ENCODE peak calls at places on chromosomes 3 and 15, in four cellular contexts. D is ovary, K is cardiac muscle cell, H is thyroid gland. Z is an unnamed sample.
A peak's percentile ranks its signal among the peaks of the same experiment; 100 is the strongest.

GRCh38 chr15:84736375-84736774 is 12.0 kb upstream of the ZNF592 start:
- DNase-seq in D (no peak), K (no peak), H (no peak), Z (no peak)

GRCh38 chr15:40633178-40633577 is 39.1 kb downstream of the KNL1 start:
- DNase-seq in D (no peak), K (peak; percentile 3), H (no peak), Z (no peak)

GRCh38 chr3:133821767-133822638 is 16.4 kb downstream of the SRPRB start:
- DNase-seq in D (peak; percentile 35), K (peak; percentile 70), H (peak; percentile 27), Z (peak; percentile 10)

GRCh38 chr15:61383421-61383820 is 154.3 kb upstream of the RORA start:
- DNase-seq in D (no peak), K (peak; percentile 8), H (no peak), Z (peak; percentile 78)

GRCh38 chr15:70083423-70083822 is 14.3 kb downstream of the TLE3 start:
- DNase-seq in D (no peak), K (no peak), H (no peak), Z (no peak)

GRCh38 chr15:92098869-92099268 is 245.4 kb downstream of the SLCO3A1 start:
- DNase-seq in D (peak; percentile 49), K (peak; percentile 35), H (no peak), Z (no peak)

GRCh38 chr3:4981160-4981687 is 2.0 kb downstream of the BHLHE40 start:
- DNase-seq in D (no peak), K (peak; percentile 43), H (no peak), Z (no peak)

GRCh38 chr3:43996379-43997301 is 245.0 kb upstream of the TOPAZ1 start:
- DNase-seq in D (no peak), K (peak; percentile 29), H (peak; percentile 84), Z (no peak)

GRCh38 chr3:95184038-95184437 is 1121.2 kb downstream of the NSUN3 start:
- DNase-seq in D (peak; percentile 3), K (no peak), H (no peak), Z (no peak)

GRCh38 chr3:191235331-191236314 is 36.6 kb downstream of the OSTN start:
- DNase-seq in D (no peak), K (peak; percentile 30), H (no peak), Z (no peak)

GRCh38 chr3:152056987-152057386 is 183.5 kb downstream of the SUCNR1 start:
- DNase-seq in D (no peak), K (no peak), H (no peak), Z (no peak)

GRCh38 chr3:57173687-57174086 is 8.5 kb upstream of the IL17RD start:
- DNase-seq in D (no peak), K (no peak), H (no peak), Z (no peak)

GRCh38 chr3:34504755-34505154 is 706.3 kb downstream of the PDCD6IP start:
- DNase-seq in D (no peak), K (no peak), H (no peak), Z (no peak)

GRCh38 chr3:125154110-125154509 is 58.4 kb downstream of the SLC12A8 start:
- DNase-seq in D (no peak), K (no peak), H (no peak), Z (no peak)

GRCh38 chr3:129231331-129232119 is 17.9 kb upstream of the COPG1 start:
- DNase-seq in D (no peak), K (no peak), H (no peak), Z (no peak)

GRCh38 chr3:149650828-149651227 is 7.0 kb downstream of the WWTR1 start:
- DNase-seq in D (no peak), K (no peak), H (no peak), Z (no peak)

GRCh38 chr15:98856540-98856907 is 151.1 kb downstream of the PGPEP1L start:
- DNase-seq in D (no peak), K (no peak), H (no peak), Z (peak; percentile 79)

GRCh38 chr3:158718490-158719170 is 13.6 kb downstream of the RARRES1 start:
- DNase-seq in D (no peak), K (peak; percentile 95), H (no peak), Z (peak; percentile 92)

GRCh38 chr3:5032844-5033243 is 53.6 kb downstream of the BHLHE40 start:
- DNase-seq in D (no peak), K (no peak), H (no peak), Z (no peak)

GRCh38 chr15:88878720-88879184 is 16.6 kb downstream of the HAPLN3 start:
- DNase-seq in D (no peak), K (peak; percentile 60), H (peak; percentile 45), Z (no peak)

GRCh38 chr15:41651373-41651772 is 8.8 kb upstream of the MGA start:
- DNase-seq in D (no peak), K (no peak), H (no peak), Z (no peak)

GRCh38 chr3:66997560-66998074 is 490 bp upstream of the KBTBD8 start:
- DNase-seq in D (peak; percentile 18), K (no peak), H (peak; percentile 13), Z (no peak)

GRCh38 chr3:40468018-40468417 is 8.9 kb upstream of the ZNF619 start:
- DNase-seq in D (no peak), K (no peak), H (no peak), Z (no peak)

GRCh38 chr3:126731044-126731443 is 27.0 kb downstream of the CHCHD6 start:
- DNase-seq in D (no peak), K (no peak), H (no peak), Z (no peak)

GRCh38 chr3:195884691-195885035 is 23.7 kb downstream of the TNK2 start:
- DNase-seq in D (no peak), K (no peak), H (no peak), Z (no peak)

GRCh38 chr3:11818033-11818432 is 28.7 kb downstream of the TAMM41 start:
- DNase-seq in D (no peak), K (no peak), H (no peak), Z (no peak)

GRCh38 chr3:10344147-10344943 is 23.4 kb upstream of the SEC13 start:
- DNase-seq in D (peak; percentile 42), K (peak; percentile 64), H (peak; percentile 14), Z (no peak)

GRCh38 chr3:188170461-188171459 is 16.8 kb downstream of the LPP start:
- DNase-seq in D (no peak), K (no peak), H (no peak), Z (no peak)

GRCh38 chr15:68589783-68590710 is 11.3 kb downstream of the CORO2B start:
- DNase-seq in D (peak; percentile 51), K (no peak), H (peak; percentile 85), Z (no peak)

GRCh38 chr3:47324278-47324865 is 41.6 kb downstream of the KLHL18 start:
- DNase-seq in D (peak; percentile 51), K (peak; percentile 90), H (peak; percentile 64), Z (peak; percentile 61)

GRCh38 chr3:73432723-73433032 is 192.1 kb downstream of the PDZRN3 start:
- DNase-seq in D (no peak), K (no peak), H (no peak), Z (no peak)
- H3K4me3 ChIP-seq in D (no peak overlapping the region), K (peak overlapping the region; percentile 10), H (no peak overlapping the region), Z (no peak overlapping the region)

GRCh38 chr3:110711851-110712396 is 359.7 kb upstream of the NECTIN3 start:
- DNase-seq in D (no peak), K (no peak), H (no peak), Z (no peak)

GRCh38 chr3:110710156-110710555 is 361.5 kb upstream of the NECTIN3 start:
- DNase-seq in D (no peak), K (no peak), H (no peak), Z (no peak)

GRCh38 chr3:110711130-110711832 is 360.3 kb upstream of the NECTIN3 start:
- DNase-seq in D (no peak), K (no peak), H (no peak), Z (no peak)

GRCh38 chr3:110708166-110708565 is 363.4 kb upstream of the NECTIN3 start:
- DNase-seq in D (no peak), K (no peak), H (no peak), Z (no peak)

GRCh38 chr3:110710605-110711004 is 361.0 kb upstream of the NECTIN3 start:
- DNase-seq in D (no peak), K (no peak), H (no peak), Z (no peak)
- TF ChIP-seq CTCF in D (no peak), K (no peak), H (no peak), Z (no peak)

DNA sequence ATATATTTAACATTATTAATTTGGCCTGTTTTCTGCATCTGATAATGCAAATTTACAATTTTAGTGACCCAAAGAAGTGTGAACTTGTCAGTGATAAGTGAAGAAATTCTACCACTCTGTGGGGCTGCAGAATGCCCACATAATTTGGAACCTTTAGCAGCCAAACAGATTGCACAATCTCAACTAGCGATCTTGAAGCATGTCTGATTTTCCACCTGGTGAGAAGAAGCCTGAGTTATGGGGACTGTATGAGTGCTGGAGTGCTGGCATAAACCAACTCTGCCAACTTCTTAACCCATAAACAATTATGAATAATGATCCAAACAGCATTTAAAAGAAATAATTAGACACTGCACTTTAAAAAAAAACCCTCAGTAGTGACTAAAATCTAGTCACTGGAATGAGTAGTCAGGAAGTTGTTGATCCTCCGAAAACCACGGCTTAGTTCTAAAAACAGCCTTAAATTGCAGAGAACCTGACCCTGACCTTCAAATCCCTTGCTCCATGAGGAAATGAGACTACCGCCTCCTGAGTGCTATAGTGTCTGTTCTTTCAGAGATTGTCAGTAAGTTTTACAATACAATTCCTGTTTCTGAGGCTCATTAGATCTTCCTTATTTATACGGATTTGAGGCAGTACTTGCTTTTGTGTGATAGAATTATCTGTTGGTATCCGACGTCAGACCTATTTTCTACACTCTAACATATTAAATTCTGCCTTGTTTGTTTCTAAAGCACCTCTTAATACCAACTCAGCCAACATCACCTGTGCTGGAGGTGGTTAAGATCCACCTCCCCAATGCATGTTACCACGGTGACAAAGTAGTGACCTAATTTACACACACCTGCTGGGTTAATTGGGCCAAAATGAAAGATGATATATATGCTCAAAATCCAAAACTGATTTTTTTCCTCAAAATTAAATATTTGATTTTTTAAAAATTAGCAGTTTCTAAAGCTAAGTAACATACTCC is 267.7 kb downstream of the ZBTB20 start:
- DNase-seq in D (no peak), K (peak; percentile 41), H (no peak), Z (no peak)
- H3K4me3 ChIP-seq in D (no peak overlapping the region), K (no peak overlapping the region), H (no peak overlapping the region), Z (no peak overlapping the region)

DNA sequence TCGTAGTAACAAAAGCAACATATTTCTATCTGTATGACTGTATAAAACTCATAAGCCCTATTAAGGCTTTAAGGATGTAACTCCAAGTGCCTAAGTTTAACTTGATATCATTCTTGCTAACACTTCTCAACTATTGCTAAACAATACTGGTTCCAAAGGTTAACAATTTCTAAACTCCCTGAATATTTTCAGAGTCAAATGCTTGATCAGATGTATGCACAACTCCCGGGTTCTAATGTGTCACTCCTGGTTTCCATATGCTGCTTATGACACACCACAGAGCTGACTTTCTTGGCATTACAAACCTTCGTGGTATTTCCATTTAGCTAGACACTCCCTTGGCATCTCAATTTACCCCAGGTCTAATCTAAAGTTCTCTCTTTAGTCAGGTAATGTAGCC is 26.3 kb downstream of the DZIP1L start:
- DNase-seq in D (no peak), K (peak; percentile 43), H (no peak), Z (no peak)
- TF ChIP-seq CTCF in D (no peak), K (no peak), H (no peak), Z (no peak)

DNA sequence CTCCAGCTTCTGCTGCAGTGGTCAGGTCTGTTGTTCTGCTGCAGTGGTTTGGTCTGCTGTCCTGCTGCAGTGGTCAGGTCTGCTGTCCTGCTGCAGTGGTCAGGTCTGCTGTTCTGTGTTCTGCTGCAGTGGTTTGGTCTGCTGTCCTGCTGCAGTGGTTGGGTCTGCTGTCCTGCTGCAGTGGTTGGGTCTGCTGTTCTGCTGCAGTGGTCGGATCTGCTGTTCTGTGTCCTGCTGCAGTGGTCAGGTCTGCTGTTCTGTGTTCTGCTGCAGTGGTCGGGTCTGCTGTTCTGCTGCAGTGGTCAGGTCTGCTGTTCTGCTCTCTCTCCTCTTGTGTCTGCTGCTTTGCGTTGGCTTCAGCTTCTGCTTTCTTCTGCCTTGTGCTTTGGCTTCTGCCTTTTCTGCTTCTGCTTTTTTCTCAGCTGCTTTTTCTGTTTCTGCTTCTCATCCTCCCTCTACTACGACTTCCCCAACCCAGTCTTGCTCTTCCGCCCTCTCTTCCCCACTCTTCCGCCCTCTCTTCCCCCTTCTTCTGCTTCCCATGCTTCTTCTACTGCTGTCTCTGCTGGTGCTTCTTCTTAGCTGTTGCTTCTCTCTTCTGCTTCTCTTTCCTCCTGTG is 50.7 kb downstream of the FAM43A start:
- DNase-seq in D (no peak), K (no peak), H (no peak), Z (no peak)
- H3K4me3 ChIP-seq in D (no peak overlapping the region), K (no peak overlapping the region), H (no peak overlapping the region), Z (no peak overlapping the region)

Z was measured in AG09309.